ENCODE peak calls at places on chromosome 13, in eight cellular contexts. O is hepatocyte; F is lower lobe of right lung; R is CD4-positive, alpha-beta T cell; K is stomach; I is left ventricle myocardium inferior; X is PC-9; A is psoas muscle. L is an unnamed sample. For H3K9me3, the result is how much of the 10 kb centered on the place peaks cover.

GRCh38 chr13:84366484-84366883 is 484.2 kb upstream of the SLITRK1 start:
- DNase-seq in R (no peak), I (no peak), A (no peak), X (no peak), O (no peak), K (no peak), F (no peak), L (no peak)

GRCh38 chr13:40445557-40445990 is 220.9 kb downstream of the FOXO1 start:
- DNase-seq in I (peak), A (peak), F (peak), O (no peak), X (no peak), R (no peak), K (peak), L (peak)

GRCh38 chr13:37640499-37640898 is 41.9 kb upstream of the POSTN start:
- DNase-seq in F (no peak), X (no peak), R (no peak), I (no peak), O (peak), A (no peak), K (no peak), L (no peak)

GRCh38 chr13:44013666-44014291 is 134.1 kb downstream of the LACC1 start:
- DNase-seq in I (no peak), K (no peak), R (no peak), O (peak), A (no peak), X (no peak), F (no peak), L (no peak)

GRCh38 chr13:91153372-91153771 is 194.1 kb upstream of the MIR17HG start:
- DNase-seq in F (no peak), X (no peak), A (no peak), O (no peak), R (no peak), I (no peak), K (no peak), L (no peak)

GRCh38 chr13:95756072-95756471 is 79.1 kb downstream of the DNAJC3 start:
- DNase-seq in A (no peak), R (no peak), I (no peak), F (no peak), O (no peak), K (no peak), X (no peak), L (no peak)

GRCh38 chr13:24385902-24386301 is 76.5 kb downstream of the C1QTNF9 start:
- DNase-seq in R (no peak), A (no peak), X (no peak), F (no peak), O (no peak), I (no peak), K (no peak), L (no peak)

GRCh38 chr13:80923907-80924306 is 583.0 kb upstream of the SPRY2 start:
- DNase-seq in K (no peak), I (no peak), A (no peak), O (no peak), X (no peak), F (no peak), R (no peak), L (no peak)

GRCh38 chr13:37956536-37956935 is 87.0 kb upstream of the TRPC4 start:
- DNase-seq in X (peak), F (no peak), A (no peak), R (no peak), I (no peak), K (no peak), O (no peak), L (no peak)

GRCh38 chr13:60267498-60268202 is 103.9 kb upstream of the DIAPH3 start:
- DNase-seq in X (no peak), F (no peak), I (no peak), R (no peak), K (no peak), O (peak), A (no peak), L (no peak)

GRCh38 chr13:100707818-100708740 is 33.5 kb upstream of the TMTC4 start:
- DNase-seq in I (no peak), O (no peak), A (no peak), R (no peak), X (no peak), F (no peak), K (no peak), L (no peak)

GRCh38 chr13:114101831-114102520 is 30.4 kb downstream of the RASA3 start:
- DNase-seq in K (no peak), R (no peak), I (no peak), X (no peak), O (no peak), A (peak), F (peak), L (peak)

GRCh38 chr13:92510416-92510815 is 716.2 kb upstream of the GPC6 start:
- DNase-seq in O (no peak), A (no peak), I (no peak), F (no peak), K (no peak), X (no peak), R (no peak), L (no peak)

GRCh38 chr13:45361596-45362206 is 20.7 kb upstream of the TPT1 start:
- DNase-seq in X (peak), I (no peak), F (no peak), R (no peak), A (no peak), O (no peak), K (no peak), L (no peak)

GRCh38 chr13:101727118-101727517 is 274.6 kb downstream of the ITGBL1 start:
- DNase-seq in X (no peak), K (no peak), A (no peak), I (no peak), R (no peak), O (no peak), F (no peak), L (no peak)

GRCh38 chr13:53249236-53249635 is 220.6 kb downstream of the OLFM4 start:
- DNase-seq in F (no peak), I (no peak), R (no peak), K (no peak), A (no peak), X (no peak), O (no peak), L (no peak)

GRCh38 chr13:74205313-74205690 is 71.1 kb upstream of the KLF12 start:
- DNase-seq in X (no peak), O (no peak), R (no peak), A (no peak), I (no peak), F (no peak), K (no peak), L (no peak)

GRCh38 chr13:106118996-106119395 is 416.5 kb downstream of the EFNB2 start:
- DNase-seq in X (no peak), R (no peak), I (no peak), A (no peak), K (no peak), O (no peak), F (no peak), L (no peak)

GRCh38 chr13:87537946-87538345 is 133.2 kb upstream of the SLITRK5 start:
- DNase-seq in K (no peak), A (no peak), F (no peak), I (no peak), X (no peak), O (no peak), R (no peak), L (no peak)

GRCh38 chr13:102773441-102774209 is at the start of gene TEX30:
- DNase-seq in K (peak), R (peak), X (peak), A (peak), O (peak), F (peak), I (peak), L (peak)

GRCh38 chr13:111359237-111359915 is 38.9 kb downstream of the TEX29 start:
- DNase-seq in K (peak), O (no peak), F (no peak), A (no peak), R (no peak), I (no peak), X (no peak), L (no peak)

GRCh38 chr13:49185264-49185663 is 34.9 kb upstream of the MLNR start:
- DNase-seq in F (no peak), R (no peak), I (no peak), K (no peak), O (no peak), X (no peak), A (no peak), L (no peak)

GRCh38 chr13:42007844-42008243 is 40.6 kb upstream of the DGKH start:
- DNase-seq in R (no peak), F (no peak), A (no peak), O (no peak), X (peak), I (no peak), K (no peak), L (no peak)

GRCh38 chr13:46149272-46150133 is 32.5 kb downstream of the LCP1 start:
- DNase-seq in O (no peak), R (no peak), F (no peak), A (no peak), K (no peak), I (no peak), X (no peak), L (no peak)

GRCh38 chr13:74134777-74135305 is 637 bp upstream of the KLF12 start:
- DNase-seq in I (peak), A (no peak), R (peak), O (peak), F (peak), K (peak), X (no peak), L (peak)

GRCh38 chr13:42820450-42820849 is 39.1 kb downstream of the FAM216B start:
- DNase-seq in O (no peak), X (no peak), A (no peak), K (no peak), I (no peak), F (no peak), R (no peak), L (no peak)

GRCh38 chr13:79194272-79194671 is 211.8 kb downstream of the RBM26 start:
- DNase-seq in O (no peak), I (no peak), A (no peak), K (no peak), F (no peak), X (no peak), R (no peak), L (no peak)

GRCh38 chr13:44263920-44264610 is 109.6 kb upstream of the SERP2 start:
- DNase-seq in K (no peak), R (no peak), F (no peak), X (no peak), A (no peak), O (no peak), I (no peak), L (no peak)

GRCh38 chr13:73230714-73231113 is 171.9 kb downstream of the KLF5 start:
- DNase-seq in A (no peak), F (no peak), R (no peak), K (no peak), O (no peak), I (no peak), X (no peak), L (no peak)

GRCh38 chr13:80338781-80339577 is 1.9 kb downstream of the SPRY2 start:
- DNase-seq in O (peak), X (peak), I (peak), R (no peak), A (peak), K (peak), F (peak), L (peak)

GRCh38 chr13:74466015-74466414 is 331.8 kb upstream of the KLF12 start:
- DNase-seq in X (no peak), K (no peak), I (no peak), F (no peak), A (no peak), O (no peak), R (no peak), L (no peak)

GRCh38 chr13:27533155-27533643 is 82.8 kb upstream of the MTIF3 start:
- DNase-seq in O (peak), R (peak), I (peak), F (peak), X (peak), A (peak), K (peak), L (peak)

GRCh38 chr13:67880916-67881315 is 650.8 kb upstream of the PCDH9 start:
- DNase-seq in I (no peak), F (no peak), K (no peak), X (no peak), R (no peak), O (no peak), A (no peak), L (no peak)

GRCh38 chr13:71758823-71759222 is 108.2 kb downstream of the DACH1 start:
- DNase-seq in A (no peak), I (no peak), K (no peak), X (no peak), O (peak), R (no peak), F (no peak), L (no peak)

GRCh38 chr13:71751074-71751473 is 115.9 kb downstream of the DACH1 start:
- DNase-seq in A (no peak), R (no peak), I (no peak), X (no peak), K (no peak), O (no peak), F (no peak), L (no peak)

GRCh38 chr13:71760226-71760591 is 106.8 kb downstream of the DACH1 start:
- DNase-seq in R (no peak), O (no peak), F (no peak), I (no peak), A (no peak), K (no peak), X (no peak), L (no peak)

GRCh38 chr13:71759506-71760225 is 107.3 kb downstream of the DACH1 start:
- DNase-seq in A (no peak), K (no peak), I (no peak), F (no peak), R (no peak), X (no peak), O (no peak), L (no peak)

GRCh38 chr13:71754407-71754974 is 112.5 kb downstream of the DACH1 start:
- DNase-seq in F (no peak), R (no peak), A (no peak), X (no peak), O (no peak), I (no peak), K (no peak), L (no peak)
- TF ChIP-seq CTCF in F (no peak), R (no peak), A (no peak), X (peak), O (no peak), I (peak), K (no peak), L (no peak)

GRCh38 chr13:112904436-112904960 is 64.5 kb upstream of the MCF2L start:
- DNase-seq in F (peak), R (no peak), A (no peak), O (no peak), I (no peak), X (no peak), K (no peak), L (no peak)

GRCh38 chr13:112905086-112905485 is 63.9 kb upstream of the MCF2L start:
- DNase-seq in X (no peak), O (no peak), A (no peak), F (no peak), I (no peak), K (no peak), R (no peak), L (no peak)

GRCh38 chr13:112907286-112907685 is 61.7 kb upstream of the MCF2L start:
- DNase-seq in R (no peak), K (no peak), A (no peak), X (no peak), O (no peak), F (no peak), I (no peak), L (no peak)

GRCh38 chr13:112905619-112905989 is 63.4 kb upstream of the MCF2L start:
- DNase-seq in O (no peak), I (no peak), K (no peak), A (no peak), R (no peak), X (no peak), F (no peak), L (no peak)

GRCh38 chr13:112905990-112906641 is 62.9 kb upstream of the MCF2L start:
- DNase-seq in F (peak), K (peak), X (no peak), R (no peak), O (peak), I (no peak), A (no peak), L (no peak)
- H3K27ac ChIP-seq in F (no peak), K (no peak), X (no peak), R (no peak), O (peak), I (no peak), A (no peak), L (peak)

GRCh38 chr13:19158526-19158925 is 23.1 kb downstream of the TUBA3C start:
- DNase-seq in F (no peak), X (no peak), I (no peak), K (no peak), A (no peak), R (no peak), O (no peak), L (no peak)
- H3K9me3 ChIP-seq in F (under half), X (under half), I (under half), K (under half), A (under half), R (under half), O (under half), L (under half)

DNA sequence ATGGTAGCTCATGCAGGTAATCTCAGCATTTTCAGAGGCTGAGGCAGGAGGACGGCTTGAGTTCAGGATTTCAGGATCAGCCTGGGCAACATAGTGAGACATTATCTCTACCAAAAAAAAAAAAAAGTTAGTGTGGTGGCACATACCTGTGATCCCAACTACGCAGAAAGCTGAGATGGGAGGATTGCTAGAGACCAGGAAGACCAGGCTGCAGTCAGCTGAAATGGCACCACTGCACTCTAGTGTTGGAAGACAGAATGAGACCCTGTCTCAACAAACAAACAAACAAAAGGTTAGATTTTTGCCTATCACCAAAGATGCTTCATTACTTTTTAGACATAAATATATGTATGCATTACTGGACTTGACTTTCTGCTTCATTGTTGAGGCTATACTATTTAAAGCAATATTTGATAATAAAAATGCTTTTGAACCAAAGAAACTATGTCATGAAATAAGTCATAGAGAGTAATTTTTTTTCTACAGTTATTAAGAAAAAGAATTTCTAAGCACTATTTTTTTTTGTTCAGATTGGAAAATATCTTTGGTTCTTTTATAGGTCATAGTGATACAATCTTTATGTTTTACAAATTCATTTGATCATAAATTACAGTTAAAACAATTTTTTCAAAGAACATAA is 1180.1 kb upstream of the ATXN8OS start:
- DNase-seq in O (peak), F (no peak), A (no peak), R (no peak), I (no peak), X (no peak), K (no peak), L (no peak)
- TF ChIP-seq CTCF in O (peak), F (peak), A (no peak), R (no peak), I (peak), X (peak), K (no peak), L (peak)

GRCh38 chr13:28865951-28866350 is 45.8 kb downstream of the MTUS2 start:
- DNase-seq in I (no peak), K (no peak), A (no peak), R (no peak), X (no peak), O (no peak), F (no peak), L (no peak)
- H3K27ac ChIP-seq in I (no peak), K (no peak), A (no peak), R (no peak), X (no peak), O (no peak), F (no peak), L (no peak)

GRCh38 chr13:22375151-22375550 is 704.3 kb downstream of the FGF9 start:
- DNase-seq in F (no peak), A (no peak), O (no peak), K (no peak), X (no peak), R (no peak), I (no peak), L (no peak)
- H3K9me3 ChIP-seq in F (under half), A (under half), O (under half), K (under half), X (under half), R (under half), I (under half), L (under half)

DNA sequence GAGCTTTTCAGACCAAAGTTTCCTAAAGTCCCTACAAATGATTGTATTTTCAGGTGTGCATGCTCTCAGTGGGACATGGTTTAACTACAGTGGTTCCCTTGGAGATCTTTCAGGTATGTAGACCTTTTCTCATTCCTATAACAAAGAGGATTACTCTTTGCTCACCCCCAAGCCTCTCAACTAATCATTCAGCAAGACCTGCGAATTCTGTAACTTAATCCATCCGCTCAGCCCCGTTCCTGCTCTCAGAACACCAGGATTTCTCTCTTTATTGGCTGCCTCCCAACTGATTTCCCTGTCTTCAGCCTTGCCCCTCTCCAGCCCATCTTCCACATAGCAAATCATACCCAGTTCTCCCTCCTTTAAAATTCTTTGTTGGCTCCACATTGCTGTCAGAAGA is 253.6 kb downstream of the MTUS2 start:
- DNase-seq in R (no peak), X (no peak), I (no peak), K (no peak), O (no peak), F (no peak), A (no peak), L (no peak)
- TF ChIP-seq CTCF in R (no peak), X (no peak), I (no peak), K (no peak), O (no peak), F (no peak), A (no peak), L (no peak)

GRCh38 chr13:77429320-77430142 is 102.6 kb upstream of the MYCBP2 start:
- DNase-seq in X (no peak), K (no peak), A (no peak), F (no peak), I (no peak), O (no peak), R (no peak), L (no peak)
- H3K27ac ChIP-seq in X (no peak), K (no peak), A (no peak), F (no peak), I (no peak), O (no peak), R (no peak), L (no peak)

L was measured in kidney.